ENCODE peak calls at places on chromosomes 6 and 20, in five cellular contexts. One of them, this sample, is unnamed.

GRCh38 chr6:1708820-1709612 is 99.3 kb downstream of the FOXC1 start:
- DNase-seq in left lung: no peak
- DNase-seq in neuronal stem cell: no peak
- DNase-seq in HCT116: peak; percentile 31
- DNase-seq in fibroblast of pulmonary artery: no peak
- DNase-seq in this sample: no peak

GRCh38 chr20:11376406-11376805 is 541.3 kb upstream of the BTBD3 start:
- DNase-seq in left lung: no peak
- DNase-seq in neuronal stem cell: no peak
- DNase-seq in fibroblast of pulmonary artery: no peak
- DNase-seq in HCT116: no peak
- DNase-seq in this sample: peak; percentile 50

GRCh38 chr6:56570434-56571359 is 72.0 kb downstream of the DST start:
- DNase-seq in fibroblast of pulmonary artery: peak; percentile 55
- DNase-seq in neuronal stem cell: no peak
- DNase-seq in HCT116: no peak
- DNase-seq in left lung: no peak
- DNase-seq in this sample: peak; percentile 62

GRCh38 chr6:13066820-13067219 is 261.5 kb downstream of the TBC1D7 start:
- DNase-seq in left lung: no peak
- DNase-seq in neuronal stem cell: no peak
- DNase-seq in HCT116: no peak
- DNase-seq in fibroblast of pulmonary artery: no peak
- DNase-seq in this sample: no peak

GRCh38 chr6:118897386-118897785 is 3.4 kb downstream of the ASF1A start:
- DNase-seq in fibroblast of pulmonary artery: no peak
- DNase-seq in left lung: no peak
- DNase-seq in HCT116: no peak
- DNase-seq in neuronal stem cell: no peak
- DNase-seq in this sample: no peak

GRCh38 chr20:3071610-3072529 is at the start of gene OXT:
- DNase-seq in neuronal stem cell: no peak
- DNase-seq in left lung: peak; percentile 84
- DNase-seq in fibroblast of pulmonary artery: no peak
- DNase-seq in HCT116: no peak
- DNase-seq in this sample: no peak

GRCh38 chr20:62728028-62728780 is 19.6 kb downstream of the NTSR1 start:
- DNase-seq in fibroblast of pulmonary artery: no peak
- DNase-seq in neuronal stem cell: no peak
- DNase-seq in HCT116: no peak
- DNase-seq in left lung: peak; percentile 84
- DNase-seq in this sample: no peak

GRCh38 chr6:144847906-144848305 is 562.8 kb downstream of the UTRN start:
- DNase-seq in left lung: no peak
- DNase-seq in HCT116: no peak
- DNase-seq in fibroblast of pulmonary artery: peak; percentile 4
- DNase-seq in neuronal stem cell: no peak
- DNase-seq in this sample: no peak

GRCh38 chr6:22036267-22036666 is 260.6 kb downstream of the PRL start:
- DNase-seq in left lung: no peak
- DNase-seq in fibroblast of pulmonary artery: peak; percentile 33
- DNase-seq in neuronal stem cell: peak; percentile 54
- DNase-seq in HCT116: peak; percentile 74
- DNase-seq in this sample: peak; percentile 42

GRCh38 chr6:152552616-152553209 is 84.4 kb downstream of the SYNE1 start:
- DNase-seq in fibroblast of pulmonary artery: peak; percentile 86
- DNase-seq in HCT116: peak; percentile 70
- DNase-seq in left lung: peak; percentile 78
- DNase-seq in neuronal stem cell: peak; percentile 54
- DNase-seq in this sample: peak; percentile 87

GRCh38 chr6:156727715-156728385 is 49.3 kb upstream of the ARID1B start:
- DNase-seq in neuronal stem cell: no peak
- DNase-seq in HCT116: no peak
- DNase-seq in left lung: no peak
- DNase-seq in fibroblast of pulmonary artery: no peak
- DNase-seq in this sample: no peak

GRCh38 chr6:166996406-166996805 is 2.8 kb upstream of the CEP43 start:
- DNase-seq in fibroblast of pulmonary artery: peak; percentile 42
- DNase-seq in neuronal stem cell: no peak
- DNase-seq in left lung: no peak
- DNase-seq in HCT116: no peak
- DNase-seq in this sample: peak; percentile 87

GRCh38 chr6:7100072-7100750 is 7.5 kb upstream of the RREB1 start:
- DNase-seq in HCT116: no peak
- DNase-seq in fibroblast of pulmonary artery: no peak
- DNase-seq in left lung: no peak
- DNase-seq in neuronal stem cell: no peak
- DNase-seq in this sample: no peak

GRCh38 chr6:1609662-1610496 is at the start of gene FOXC1:
- DNase-seq in fibroblast of pulmonary artery: peak; percentile 94
- DNase-seq in neuronal stem cell: peak; percentile 80
- DNase-seq in left lung: peak; percentile 94
- DNase-seq in HCT116: peak; percentile 83
- DNase-seq in this sample: peak; percentile 84

GRCh38 chr6:47307362-47308222 is 2.1 kb downstream of the TNFRSF21 start:
- DNase-seq in neuronal stem cell: no peak
- DNase-seq in left lung: no peak
- DNase-seq in HCT116: no peak
- DNase-seq in fibroblast of pulmonary artery: no peak
- DNase-seq in this sample: no peak

GRCh38 chr6:154070657-154071056 is 31.6 kb downstream of the OPRM1 start:
- DNase-seq in left lung: no peak
- DNase-seq in fibroblast of pulmonary artery: no peak
- DNase-seq in HCT116: no peak
- DNase-seq in neuronal stem cell: no peak
- DNase-seq in this sample: no peak

GRCh38 chr20:57397693-57398108 is 6.5 kb downstream of the RBM38 start:
- DNase-seq in left lung: peak; percentile 82
- DNase-seq in fibroblast of pulmonary artery: no peak
- DNase-seq in neuronal stem cell: no peak
- DNase-seq in HCT116: no peak
- DNase-seq in this sample: no peak

GRCh38 chr6:26216015-26216885 is 129.0 kb downstream of the HFE start:
- DNase-seq in HCT116: no peak
- DNase-seq in left lung: no peak
- DNase-seq in fibroblast of pulmonary artery: peak; percentile 100
- DNase-seq in neuronal stem cell: no peak
- DNase-seq in this sample: peak; percentile 99

GRCh38 chr6:155455766-155456165 is at the start of gene NOX3:
- DNase-seq in fibroblast of pulmonary artery: no peak
- DNase-seq in neuronal stem cell: no peak
- DNase-seq in left lung: no peak
- DNase-seq in HCT116: no peak
- DNase-seq in this sample: no peak

GRCh38 chr6:160750276-160750689 is 48.2 kb downstream of the PLG start:
- DNase-seq in neuronal stem cell: peak; percentile 29
- DNase-seq in fibroblast of pulmonary artery: no peak
- DNase-seq in left lung: no peak
- DNase-seq in HCT116: peak; percentile 18
- DNase-seq in this sample: no peak

GRCh38 chr20:36400901-36401300 is 94.8 kb downstream of the DLGAP4 start:
- DNase-seq in left lung: no peak
- DNase-seq in fibroblast of pulmonary artery: no peak
- DNase-seq in neuronal stem cell: no peak
- DNase-seq in HCT116: no peak
- DNase-seq in this sample: no peak

GRCh38 chr20:41362748-41363140 is 3.9 kb downstream of the EMILIN3 start:
- DNase-seq in neuronal stem cell: no peak
- DNase-seq in HCT116: no peak
- DNase-seq in fibroblast of pulmonary artery: no peak
- DNase-seq in left lung: no peak
- DNase-seq in this sample: no peak

GRCh38 chr6:150877928-150878327 is 12.4 kb downstream of the MTHFD1L start:
- DNase-seq in HCT116: no peak
- DNase-seq in fibroblast of pulmonary artery: no peak
- DNase-seq in neuronal stem cell: no peak
- DNase-seq in left lung: no peak
- DNase-seq in this sample: no peak

GRCh38 chr6:156832166-156832743 is 55.1 kb downstream of the ARID1B start:
- DNase-seq in neuronal stem cell: no peak
- DNase-seq in fibroblast of pulmonary artery: peak; percentile 68
- DNase-seq in left lung: no peak
- DNase-seq in HCT116: peak; percentile 16
- DNase-seq in this sample: peak; percentile 80

GRCh38 chr6:148800535-148800934 is 53.7 kb downstream of the UST start:
- DNase-seq in fibroblast of pulmonary artery: peak; percentile 43
- DNase-seq in left lung: no peak
- DNase-seq in neuronal stem cell: no peak
- DNase-seq in HCT116: no peak
- DNase-seq in this sample: no peak

GRCh38 chr20:40639956-40640355 is 49.1 kb downstream of the MAFB start:
- DNase-seq in HCT116: no peak
- DNase-seq in left lung: no peak
- DNase-seq in fibroblast of pulmonary artery: no peak
- DNase-seq in neuronal stem cell: no peak
- DNase-seq in this sample: no peak

GRCh38 chr20:51457281-51457932 is 85.1 kb downstream of the NFATC2 start:
- DNase-seq in neuronal stem cell: no peak
- DNase-seq in HCT116: peak; percentile 24
- DNase-seq in fibroblast of pulmonary artery: peak; percentile 77
- DNase-seq in left lung: no peak
- DNase-seq in this sample: peak; percentile 85

GRCh38 chr6:146292506-146292905 is 251.1 kb upstream of the RAB32 start:
- DNase-seq in neuronal stem cell: no peak
- DNase-seq in HCT116: no peak
- DNase-seq in left lung: no peak
- DNase-seq in fibroblast of pulmonary artery: peak; percentile 27
- DNase-seq in this sample: peak; percentile 52

GRCh38 chr20:20003088-20003954 is 13.8 kb upstream of the NAA20 start:
- DNase-seq in fibroblast of pulmonary artery: peak; percentile 81
- DNase-seq in neuronal stem cell: no peak
- DNase-seq in left lung: no peak
- DNase-seq in HCT116: no peak
- DNase-seq in this sample: peak; percentile 80

GRCh38 chr6:157471895-157472686 is 91.1 kb downstream of the ZDHHC14 start:
- DNase-seq in neuronal stem cell: no peak
- DNase-seq in fibroblast of pulmonary artery: no peak
- DNase-seq in HCT116: no peak
- DNase-seq in left lung: no peak
- DNase-seq in this sample: no peak

DNA sequence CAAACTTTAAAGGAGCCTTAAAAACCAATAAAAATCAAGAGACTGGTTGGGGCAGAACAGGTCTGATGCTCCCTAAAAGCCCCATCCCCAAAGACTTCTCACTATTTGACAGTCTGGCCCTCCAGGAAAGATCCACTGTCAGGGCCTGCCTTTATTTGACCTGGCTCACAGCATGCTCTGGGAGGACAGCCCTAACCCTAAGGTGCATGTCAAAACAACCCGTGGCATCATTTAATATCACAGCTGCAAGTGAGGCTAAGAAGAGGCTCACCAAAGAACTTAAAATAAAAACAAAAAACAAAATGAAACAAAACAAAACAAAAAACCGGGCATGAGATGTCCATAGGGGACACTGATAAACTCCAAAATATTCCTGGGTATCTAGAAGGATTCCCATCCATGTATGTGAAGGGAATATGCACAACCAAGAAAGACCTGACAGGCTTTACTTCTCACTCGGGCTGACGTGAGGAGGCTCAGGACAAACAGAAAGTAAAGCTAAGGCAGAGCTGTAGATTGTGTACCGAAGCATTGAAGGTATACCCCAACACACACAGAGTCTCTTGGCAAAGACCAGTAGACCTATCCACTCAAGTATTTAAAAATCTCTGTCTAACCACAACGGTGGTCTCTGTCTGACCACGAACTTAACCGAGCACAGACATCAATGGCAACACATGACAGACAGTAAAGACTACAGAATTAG is 57.3 kb downstream of the AHI1 start:
- DNase-seq in HCT116: no peak
- DNase-seq in fibroblast of pulmonary artery: no peak
- DNase-seq in neuronal stem cell: no peak
- DNase-seq in left lung: no peak
- DNase-seq in this sample: peak; percentile 23
- H3K4me3 ChIP-seq in HCT116: no peak overlapping the region
- H3K4me3 ChIP-seq in fibroblast of pulmonary artery: no peak overlapping the region
- H3K4me3 ChIP-seq in neuronal stem cell: no peak overlapping the region
- H3K4me3 ChIP-seq in left lung: no peak overlapping the region
- H3K4me3 ChIP-seq in this sample: no peak overlapping the region

DNA sequence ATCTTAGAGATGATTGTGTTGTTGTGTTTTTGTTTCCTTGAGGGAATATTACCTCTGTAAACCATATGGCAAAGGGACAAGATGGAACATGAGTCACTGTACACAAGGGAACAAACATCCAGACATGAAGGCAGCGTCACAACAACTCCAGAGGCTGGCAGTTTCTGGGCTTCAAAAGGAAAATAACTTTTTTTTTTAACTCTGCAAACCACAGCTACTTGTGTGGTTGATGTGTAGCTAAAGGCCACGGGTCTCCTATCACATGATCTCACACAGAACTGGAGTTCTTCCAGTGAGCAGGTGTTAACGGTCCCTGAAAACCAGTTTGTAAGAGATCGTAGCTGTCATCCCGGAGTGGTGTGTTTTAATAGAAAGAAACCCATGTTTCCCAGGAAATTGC is 33.2 kb upstream of the HBS1L start:
- DNase-seq in neuronal stem cell: no peak
- DNase-seq in fibroblast of pulmonary artery: no peak
- DNase-seq in HCT116: no peak
- DNase-seq in left lung: no peak
- DNase-seq in this sample: peak; percentile 10
- H3K4me3 ChIP-seq in neuronal stem cell: no peak overlapping the region
- H3K4me3 ChIP-seq in fibroblast of pulmonary artery: no peak overlapping the region
- H3K4me3 ChIP-seq in HCT116: no peak overlapping the region
- H3K4me3 ChIP-seq in left lung: no peak overlapping the region
- H3K4me3 ChIP-seq in this sample: no peak overlapping the region

GRCh38 chr6:139257821-139258398 is 33.9 kb downstream of the TXLNB start:
- DNase-seq in fibroblast of pulmonary artery: no peak
- DNase-seq in HCT116: no peak
- DNase-seq in neuronal stem cell: no peak
- DNase-seq in left lung: no peak
- DNase-seq in this sample: no peak

GRCh38 chr6:139265512-139266190 is 26.1 kb downstream of the TXLNB start:
- DNase-seq in neuronal stem cell: no peak
- DNase-seq in HCT116: no peak
- DNase-seq in left lung: no peak
- DNase-seq in fibroblast of pulmonary artery: no peak
- DNase-seq in this sample: no peak

GRCh38 chr6:139257291-139257690 is 34.5 kb downstream of the TXLNB start:
- DNase-seq in neuronal stem cell: no peak
- DNase-seq in HCT116: no peak
- DNase-seq in left lung: no peak
- DNase-seq in fibroblast of pulmonary artery: no peak
- DNase-seq in this sample: no peak

GRCh38 chr6:139262519-139263300 is 29.1 kb downstream of the TXLNB start:
- DNase-seq in fibroblast of pulmonary artery: no peak
- DNase-seq in HCT116: no peak
- DNase-seq in neuronal stem cell: no peak
- DNase-seq in left lung: no peak
- DNase-seq in this sample: no peak
- H3K4me3 ChIP-seq in fibroblast of pulmonary artery: no peak overlapping the region
- H3K4me3 ChIP-seq in HCT116: no peak overlapping the region
- H3K4me3 ChIP-seq in neuronal stem cell: no peak overlapping the region
- H3K4me3 ChIP-seq in left lung: no peak overlapping the region
- H3K4me3 ChIP-seq in this sample: no peak overlapping the region

DNA sequence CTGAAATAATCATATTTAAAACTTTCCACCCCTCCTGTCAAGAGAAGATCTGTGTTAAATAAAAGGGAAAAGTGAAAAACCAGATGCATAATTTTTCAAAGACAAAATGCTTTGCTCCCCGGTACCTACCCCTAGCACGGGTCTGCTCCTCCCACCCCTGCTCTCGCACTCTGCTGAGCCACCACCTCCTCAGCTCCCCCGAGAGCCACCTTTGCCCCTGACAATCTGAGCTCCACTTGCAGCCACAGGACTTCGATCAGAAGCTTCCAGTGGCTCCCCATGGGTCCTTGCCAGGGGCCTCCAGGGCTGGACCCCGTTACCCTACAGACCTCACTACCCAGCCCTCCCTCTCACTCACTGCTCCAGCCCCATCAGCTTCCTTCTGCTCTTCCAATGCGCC is 171.7 kb downstream of the PREX1 start:
- DNase-seq in left lung: no peak
- DNase-seq in HCT116: no peak
- DNase-seq in neuronal stem cell: no peak
- DNase-seq in fibroblast of pulmonary artery: no peak
- DNase-seq in this sample: no peak
- H3K4me3 ChIP-seq in left lung: no peak overlapping the region
- H3K4me3 ChIP-seq in HCT116: no peak overlapping the region
- H3K4me3 ChIP-seq in neuronal stem cell: no peak overlapping the region
- H3K4me3 ChIP-seq in fibroblast of pulmonary artery: no peak overlapping the region
- H3K4me3 ChIP-seq in this sample: no peak overlapping the region